ENCODE peak calls at places on chromosome 6, in six cellular contexts. Y is left cardiac atrium; V is stimulated activated CD4-positive, alpha-beta T cell treated with anti-CD3 and anti-CD28 coated beads, Interleukin-4, amount 100 ng/mL, for 1 hour; W is HEK293T; G is NCI-H524 treated with DMSO at 0.1 percent for 48 hours; R is H9. S is an unnamed sample.

GRCh38 chr6:137352859-137353258 is 133.7 kb upstream of the IFNGR1 start:
- DNase-seq in Y (no peak), V (no peak), W (no peak), G (no peak), R (no peak), S (no peak)

GRCh38 chr6:143333749-143334520 is 116.6 kb downstream of the ADAT2 start:
- DNase-seq in Y (no peak), V (no peak), W (no peak), G (no peak), R (no peak), S (no peak)

GRCh38 chr6:165274611-165275010 is 34.8 kb downstream of the C6orf118 start:
- DNase-seq in Y (no peak), V (no peak), W (no peak), G (no peak), R (no peak), S (no peak)

GRCh38 chr6:25556516-25556915 is 95.5 kb upstream of the SCGN start:
- DNase-seq in Y (peak; percentile 84), V (peak; percentile 81), W (peak; percentile 62), G (no peak), R (peak; percentile 71), S (peak; percentile 81)

GRCh38 chr6:1917628-1918371 is 308.1 kb downstream of the FOXC1 start:
- DNase-seq in Y (no peak), V (peak; percentile 44), W (no peak), G (no peak), R (no peak), S (no peak)

GRCh38 chr6:89069536-89070163 is 10.9 kb upstream of the PNRC1 start:
- DNase-seq in Y (no peak), V (no peak), W (no peak), G (no peak), R (no peak), S (no peak)

GRCh38 chr6:148835920-148836441 is 89.2 kb downstream of the UST start:
- DNase-seq in Y (no peak), V (peak; percentile 45), W (no peak), G (no peak), R (no peak), S (no peak)

GRCh38 chr6:1535295-1535694 is 74.4 kb upstream of the FOXC1 start:
- DNase-seq in Y (no peak), V (peak; percentile 45), W (no peak), G (no peak), R (no peak), S (no peak)

GRCh38 chr6:501891-502601 is 110.5 kb downstream of the IRF4 start:
- DNase-seq in Y (no peak), V (peak; percentile 76), W (no peak), G (no peak), R (no peak), S (no peak)

GRCh38 chr6:170524188-170524535 is 28.9 kb downstream of the PSMB1 start:
- DNase-seq in Y (peak; percentile 32), V (no peak), W (no peak), G (peak; percentile 76), R (no peak), S (no peak)

GRCh38 chr6:9139762-9140161 is 704.4 kb upstream of the SLC35B3 start:
- DNase-seq in Y (no peak), V (no peak), W (no peak), G (no peak), R (no peak), S (no peak)

GRCh38 chr6:96394727-96395126 is 126.9 kb upstream of the UFL1 start:
- DNase-seq in Y (no peak), V (no peak), W (peak; percentile 16), G (peak; percentile 13), R (no peak), S (no peak)

GRCh38 chr6:159981591-159982245 is 12.8 kb downstream of the IGF2R start:
- DNase-seq in Y (peak; percentile 47), V (peak; percentile 32), W (no peak), G (no peak), R (no peak), S (peak; percentile 36)

GRCh38 chr6:14270142-14270893 is 152.7 kb downstream of the CD83 start:
- DNase-seq in Y (no peak), V (no peak), W (no peak), G (no peak), R (peak; percentile 10), S (no peak)

GRCh38 chr6:119170427-119171407 is 92.3 kb upstream of the FAM184A start:
- DNase-seq in Y (no peak), V (no peak), W (no peak), G (no peak), R (no peak), S (no peak)

GRCh38 chr6:4313044-4313686 is 177.8 kb upstream of the ECI2 start:
- DNase-seq in Y (peak; percentile 61), V (no peak), W (no peak), G (no peak), R (peak; percentile 43), S (peak; percentile 24)

GRCh38 chr6:5261545-5262109 is 314 bp downstream of the FARS2 start:
- DNase-seq in Y (no peak), V (no peak), W (no peak), G (no peak), R (no peak), S (no peak)

GRCh38 chr6:56242343-56242742 is 5.0 kb downstream of the COL21A1 start:
- DNase-seq in Y (no peak), V (no peak), W (no peak), G (no peak), R (no peak), S (peak; percentile 7)

GRCh38 chr6:42929928-42930360 is 664 bp downstream of the CNPY3 start:
- DNase-seq in Y (peak; percentile 32), V (peak; percentile 53), W (no peak), G (no peak), R (no peak), S (no peak)

GRCh38 chr6:125273965-125274364 is 27.8 kb downstream of the HDDC2 start:
- DNase-seq in Y (no peak), V (no peak), W (no peak), G (no peak), R (no peak), S (no peak)

GRCh38 chr6:43061861-43062260 is 2.4 kb downstream of the KLC4 start:
- DNase-seq in Y (no peak), V (no peak), W (no peak), G (no peak), R (no peak), S (no peak)

GRCh38 chr6:4611441-4612129 is 164.6 kb upstream of the CDYL start:
- DNase-seq in Y (no peak), V (no peak), W (no peak), G (no peak), R (no peak), S (no peak)

GRCh38 chr6:101761124-101761601 is 367.7 kb downstream of the GRIK2 start:
- DNase-seq in Y (no peak), V (no peak), W (no peak), G (no peak), R (no peak), S (no peak)

GRCh38 chr6:159727717-159728440 is 573 bp downstream of the WTAP start:
- DNase-seq in Y (peak; percentile 63), V (no peak), W (peak; percentile 52), G (no peak), R (no peak), S (no peak)

S was measured in thyroid gland.